ENCODE peak calls at places on chromosome 3, in four cellular contexts. One of them, this sample, is unnamed.

GRCh38 chr3:142964150-142964498 is 650 bp upstream of the PAQR9 start:
- DNase-seq in omental fat pad: no peak
- DNase-seq in hepatic stellate cell: no peak
- DNase-seq in T-helper 1 cell: no peak
- DNase-seq in this sample: no peak

GRCh38 chr3:30699927-30700326 is 93.5 kb downstream of the TGFBR2 start:
- DNase-seq in omental fat pad: no peak
- DNase-seq in hepatic stellate cell: no peak
- DNase-seq in T-helper 1 cell: no peak
- DNase-seq in this sample: no peak

GRCh38 chr3:46659285-46659684 is 34.2 kb downstream of the ALS2CL start:
- DNase-seq in omental fat pad: no peak
- DNase-seq in hepatic stellate cell: no peak
- DNase-seq in T-helper 1 cell: no peak
- DNase-seq in this sample: no peak

GRCh38 chr3:13715961-13716360 is 163.9 kb downstream of the WNT7A start:
- DNase-seq in omental fat pad: no peak
- DNase-seq in hepatic stellate cell: peak
- DNase-seq in T-helper 1 cell: no peak
- DNase-seq in this sample: no peak

GRCh38 chr3:34132069-34132677 is 333.7 kb downstream of the PDCD6IP start:
- DNase-seq in omental fat pad: no peak
- DNase-seq in hepatic stellate cell: no peak
- DNase-seq in T-helper 1 cell: no peak
- DNase-seq in this sample: no peak

GRCh38 chr3:167732313-167733065 is 2.2 kb downstream of the PDCD10 start:
- DNase-seq in omental fat pad: no peak
- DNase-seq in hepatic stellate cell: no peak
- DNase-seq in T-helper 1 cell: no peak
- DNase-seq in this sample: no peak

GRCh38 chr3:172244011-172244410 is 204.2 kb downstream of the GHSR start:
- DNase-seq in omental fat pad: no peak
- DNase-seq in hepatic stellate cell: no peak
- DNase-seq in T-helper 1 cell: no peak
- DNase-seq in this sample: no peak

GRCh38 chr3:44685128-44685800 is 27.2 kb upstream of the ZNF502 start:
- DNase-seq in omental fat pad: peak
- DNase-seq in hepatic stellate cell: peak
- DNase-seq in T-helper 1 cell: peak
- DNase-seq in this sample: peak

GRCh38 chr3:185423178-185423577 is 60.2 kb downstream of the MAP3K13 start:
- DNase-seq in omental fat pad: no peak
- DNase-seq in hepatic stellate cell: no peak
- DNase-seq in T-helper 1 cell: no peak
- DNase-seq in this sample: peak

GRCh38 chr3:146342971-146343370 is 92.1 kb upstream of the PLSCR4 start:
- DNase-seq in omental fat pad: no peak
- DNase-seq in hepatic stellate cell: peak
- DNase-seq in T-helper 1 cell: no peak
- DNase-seq in this sample: no peak

GRCh38 chr3:46925585-46925934 is 48.0 kb downstream of the PTH1R start:
- DNase-seq in omental fat pad: no peak
- DNase-seq in hepatic stellate cell: no peak
- DNase-seq in T-helper 1 cell: no peak
- DNase-seq in this sample: no peak

GRCh38 chr3:141410861-141411771 is 42.8 kb downstream of the ZBTB38 start:
- DNase-seq in omental fat pad: no peak
- DNase-seq in hepatic stellate cell: no peak
- DNase-seq in T-helper 1 cell: peak
- DNase-seq in this sample: no peak